ENCODE peak calls at places on chromosomes 6 and 20, in four cellular contexts. F is upper lobe of left lung, B is Ammon's horn, E is nephron progenitor cell. P is an unnamed sample.

GRCh38 chr6:56729719-56730118 is 87.0 kb upstream of the DST start:
- DNase-seq in F (no peak), B (no peak), E (no peak), P (no peak)

GRCh38 chr6:147161974-147162495 is 42.2 kb upstream of the STXBP5 start:
- DNase-seq in F (no peak), B (no peak), E (no peak), P (no peak)

GRCh38 chr6:42260972-42261371 is 43.3 kb upstream of the MRPS10 start:
- DNase-seq in F (no peak), B (no peak), E (peak), P (peak)

GRCh38 chr6:50520325-50520724 is 193.0 kb upstream of the TFAP2D start:
- DNase-seq in F (no peak), B (no peak), E (no peak), P (no peak)

GRCh38 chr6:45650527-45651135 is 272.9 kb upstream of the SUPT3H start:
- DNase-seq in F (no peak), B (no peak), E (no peak), P (no peak)

GRCh38 chr6:168884646-168885086 is 369.0 kb downstream of the THBS2 start:
- DNase-seq in F (peak), B (peak), E (peak), P (peak)

GRCh38 chr6:134295953-134296553 is 21.9 kb downstream of the SGK1 start:
- DNase-seq in F (peak), B (peak), E (no peak), P (no peak)

GRCh38 chr6:69632932-69633331 is 163.9 kb downstream of the LMBRD1 start:
- DNase-seq in F (no peak), B (no peak), E (no peak), P (no peak)

GRCh38 chr20:38939686-38940085 is 13.5 kb downstream of the FAM83D start:
- DNase-seq in F (no peak), B (no peak), E (no peak), P (no peak)

GRCh38 chr6:156461647-156462046 is 315.5 kb upstream of the ARID1B start:
- DNase-seq in F (no peak), B (no peak), E (no peak), P (no peak)

GRCh38 chr6:158808442-158808833 is 10.7 kb downstream of the EZR start:
- DNase-seq in F (no peak), B (no peak), E (no peak), P (no peak)

GRCh38 chr6:121443953-121444590 is 8.6 kb downstream of the GJA1 start:
- DNase-seq in F (no peak), B (no peak), E (no peak), P (no peak)

GRCh38 chr20:24770628-24771556 is 178.2 kb upstream of the CST7 start:
- DNase-seq in F (peak), B (no peak), E (no peak), P (no peak)

GRCh38 chr20:64106981-64107735 is at the start of gene NPBWR2:
- DNase-seq in F (peak), B (no peak), E (no peak), P (no peak)

GRCh38 chr20:63402178-63402859 is 41.2 kb upstream of the CHRNA4 start:
- DNase-seq in F (no peak), B (no peak), E (no peak), P (no peak)

GRCh38 chr6:157089258-157089657 is 234.1 kb downstream of the TMEM242 start:
- DNase-seq in F (no peak), B (peak), E (no peak), P (no peak)

GRCh38 chr6:89818977-89819335 is 638 bp downstream of the MDN1 start:
- DNase-seq in F (no peak), B (peak), E (no peak), P (no peak)

GRCh38 chr6:99589290-99589672 is 17.4 kb upstream of the PRDM13 start:
- DNase-seq in F (no peak), B (no peak), E (peak), P (no peak)

GRCh38 chr20:23884771-23885162 is 5.2 kb upstream of the CST5 start:
- DNase-seq in F (no peak), B (no peak), E (no peak), P (no peak)

GRCh38 chr6:32940656-32941411 is at the start of gene HLA-DMB:
- DNase-seq in F (peak), B (peak), E (peak), P (no peak)

GRCh38 chr6:120587381-120587780 is 746.9 kb downstream of the TBC1D32 start:
- DNase-seq in F (no peak), B (no peak), E (no peak), P (no peak)

GRCh38 chr6:17972074-17972966 is 15.1 kb downstream of the KIF13A start:
- DNase-seq in F (no peak), B (no peak), E (no peak), P (no peak)

GRCh38 chr6:132060591-132060990 is 109.4 kb upstream of the CCN2 start:
- DNase-seq in F (no peak), B (no peak), E (no peak), P (no peak)

GRCh38 chr20:63176448-63177133 is 39.3 kb downstream of the YTHDF1 start:
- DNase-seq in F (no peak), B (no peak), E (peak), P (no peak)

GRCh38 chr6:38391909-38392614 is 247.7 kb downstream of the BTBD9 start:
- DNase-seq in F (no peak), B (no peak), E (no peak), P (no peak)

GRCh38 chr6:31053873-31054272 is 43.6 kb downstream of the MUC22 start:
- DNase-seq in F (no peak), B (no peak), E (peak), P (no peak)

GRCh38 chr6:146670161-146670560 is 71.4 kb downstream of the ADGB start:
- DNase-seq in F (no peak), B (no peak), E (no peak), P (no peak)

GRCh38 chr20:36744243-36744642 is 1.6 kb downstream of the NDRG3 start:
- DNase-seq in F (no peak), B (no peak), E (no peak), P (no peak)

GRCh38 chr6:154445417-154445816 is 65.1 kb downstream of the CNKSR3 start:
- DNase-seq in F (no peak), B (no peak), E (no peak), P (no peak)

GRCh38 chr6:111995409-111995808 is 58.5 kb upstream of the CCN6 start:
- DNase-seq in F (no peak), B (no peak), E (no peak), P (no peak)

GRCh38 chr20:64163776-64164122 is 503 bp upstream of the MYT1 start:
- DNase-seq in F (no peak), B (no peak), E (no peak), P (no peak)

GRCh38 chr6:11043961-11044711 is at the start of gene ELOVL2:
- DNase-seq in F (no peak), B (no peak), E (peak), P (no peak)

P was measured in stimulated activated CD8-positive, alpha-beta memory T cell treated with anti-CD3 and anti-CD28 coated beads, Interleukin-7, amount 100 ng/mL, for 1 hour.